ENCODE peak calls at places on chromosomes 12 and 14, in six cellular contexts. One of them, this sample, is unnamed.

GRCh38 chr12:120718055-120718454 is 7.6 kb upstream of the ACADS start:
- DNase-seq in HepG2: no peak
- DNase-seq in SK-N-SH: no peak
- DNase-seq in H1: no peak
- DNase-seq in K562: no peak
- DNase-seq in GM12892: no peak
- DNase-seq in this sample: no peak

GRCh38 chr12:7647071-7647470 is 18.6 kb downstream of the APOBEC1 start:
- DNase-seq in HepG2: no peak
- DNase-seq in SK-N-SH: no peak
- DNase-seq in H1: no peak
- DNase-seq in K562: no peak
- DNase-seq in GM12892: no peak
- DNase-seq in this sample: no peak

GRCh38 chr12:67193705-67194104 is 75.5 kb upstream of the CAND1 start:
- DNase-seq in HepG2: peak
- DNase-seq in SK-N-SH: no peak
- DNase-seq in H1: no peak
- DNase-seq in K562: peak
- DNase-seq in GM12892: no peak
- DNase-seq in this sample: no peak

GRCh38 chr14:75877292-75877691 is 104.5 kb downstream of the TGFB3 start:
- DNase-seq in HepG2: no peak
- DNase-seq in SK-N-SH: no peak
- DNase-seq in H1: no peak
- DNase-seq in K562: no peak
- DNase-seq in GM12892: no peak
- DNase-seq in this sample: no peak

GRCh38 chr12:118498171-118498570 is 121.8 kb downstream of the SUDS3 start:
- DNase-seq in HepG2: no peak
- DNase-seq in SK-N-SH: no peak
- DNase-seq in H1: no peak
- DNase-seq in K562: no peak
- DNase-seq in GM12892: no peak
- DNase-seq in this sample: no peak

GRCh38 chr12:123741937-123742572 is 20.0 kb upstream of the DNAH10 start:
- DNase-seq in HepG2: no peak
- DNase-seq in SK-N-SH: no peak
- DNase-seq in H1: no peak
- DNase-seq in K562: no peak
- DNase-seq in GM12892: no peak
- DNase-seq in this sample: no peak

GRCh38 chr12:47881826-47882427 is 22.9 kb downstream of the VDR start:
- DNase-seq in HepG2: no peak
- DNase-seq in SK-N-SH: no peak
- DNase-seq in H1: no peak
- DNase-seq in K562: no peak
- DNase-seq in GM12892: no peak
- DNase-seq in this sample: no peak

GRCh38 chr12:27821259-27821973 is 41.4 kb upstream of the MANSC4 start:
- DNase-seq in HepG2: peak
- DNase-seq in SK-N-SH: peak
- DNase-seq in H1: peak
- DNase-seq in K562: peak
- DNase-seq in GM12892: no peak
- DNase-seq in this sample: no peak

GRCh38 chr14:93107383-93107782 is 8.3 kb downstream of the ITPK1 start:
- DNase-seq in HepG2: no peak
- DNase-seq in SK-N-SH: no peak
- DNase-seq in H1: no peak
- DNase-seq in K562: no peak
- DNase-seq in GM12892: no peak
- DNase-seq in this sample: no peak

GRCh38 chr12:46770501-46771183 is 55.2 kb downstream of the SLC38A4 start:
- DNase-seq in HepG2: peak
- DNase-seq in SK-N-SH: no peak
- DNase-seq in H1: no peak
- DNase-seq in K562: no peak
- DNase-seq in GM12892: no peak
- DNase-seq in this sample: no peak

GRCh38 chr14:77738559-77739250 is 22.3 kb downstream of the SNW1 start:
- DNase-seq in HepG2: no peak
- DNase-seq in SK-N-SH: no peak
- DNase-seq in H1: no peak
- DNase-seq in K562: no peak
- DNase-seq in GM12892: no peak
- DNase-seq in this sample: no peak

GRCh38 chr12:124537525-124538193 is 29.8 kb downstream of the NCOR2 start:
- DNase-seq in HepG2: no peak
- DNase-seq in SK-N-SH: peak
- DNase-seq in H1: no peak
- DNase-seq in K562: no peak
- DNase-seq in GM12892: no peak
- DNase-seq in this sample: no peak

GRCh38 chr12:23950775-23951391 is 1.4 kb upstream of the SOX5 start:
- DNase-seq in HepG2: peak
- DNase-seq in SK-N-SH: peak
- DNase-seq in H1: no peak
- DNase-seq in K562: no peak
- DNase-seq in GM12892: no peak
- DNase-seq in this sample: no peak

GRCh38 chr14:81178063-81178462 is 42.7 kb downstream of the GTF2A1 start:
- DNase-seq in HepG2: no peak
- DNase-seq in SK-N-SH: no peak
- DNase-seq in H1: no peak
- DNase-seq in K562: no peak
- DNase-seq in GM12892: no peak
- DNase-seq in this sample: no peak

GRCh38 chr12:27083861-27084271 is 1.5 kb upstream of the C12orf71 start:
- DNase-seq in HepG2: no peak
- DNase-seq in SK-N-SH: no peak
- DNase-seq in H1: no peak
- DNase-seq in K562: no peak
- DNase-seq in GM12892: no peak
- DNase-seq in this sample: no peak

GRCh38 chr12:53676715-53677611 is 1.1 kb upstream of the ATP5MC2 start:
- DNase-seq in HepG2: no peak
- DNase-seq in SK-N-SH: no peak
- DNase-seq in H1: no peak
- DNase-seq in K562: no peak
- DNase-seq in GM12892: no peak
- DNase-seq in this sample: peak

GRCh38 chr12:89497467-89497866 is 27.1 kb downstream of the GALNT4 start:
- DNase-seq in HepG2: no peak
- DNase-seq in SK-N-SH: no peak
- DNase-seq in H1: no peak
- DNase-seq in K562: no peak
- DNase-seq in GM12892: no peak
- DNase-seq in this sample: no peak

GRCh38 chr12:6532927-6533652 is 1.2 kb upstream of the GAPDH start:
- DNase-seq in HepG2: peak
- DNase-seq in SK-N-SH: peak
- DNase-seq in H1: no peak
- DNase-seq in K562: peak
- DNase-seq in GM12892: no peak
- DNase-seq in this sample: no peak

GRCh38 chr14:34872822-34873590 is 2.2 kb downstream of the BAZ1A start:
- DNase-seq in HepG2: peak
- DNase-seq in SK-N-SH: no peak
- DNase-seq in H1: no peak
- DNase-seq in K562: no peak
- DNase-seq in GM12892: peak
- DNase-seq in this sample: peak

GRCh38 chr14:50475460-50475859 is 56.9 kb downstream of the MAP4K5 start:
- DNase-seq in HepG2: peak
- DNase-seq in SK-N-SH: no peak
- DNase-seq in H1: no peak
- DNase-seq in K562: no peak
- DNase-seq in GM12892: no peak
- DNase-seq in this sample: no peak

GRCh38 chr12:12645485-12645884 is 33.8 kb downstream of the CREBL2 start:
- DNase-seq in HepG2: peak
- DNase-seq in SK-N-SH: peak
- DNase-seq in H1: no peak
- DNase-seq in K562: peak
- DNase-seq in GM12892: no peak
- DNase-seq in this sample: no peak

GRCh38 chr12:105835505-105835904 is 303.2 kb downstream of the NUAK1 start:
- DNase-seq in HepG2: no peak
- DNase-seq in SK-N-SH: no peak
- DNase-seq in H1: no peak
- DNase-seq in K562: no peak
- DNase-seq in GM12892: no peak
- DNase-seq in this sample: no peak

GRCh38 chr14:105562713-105563346 is 36.4 kb downstream of the TMEM121 start:
- DNase-seq in HepG2: no peak
- DNase-seq in SK-N-SH: no peak
- DNase-seq in H1: no peak
- DNase-seq in K562: no peak
- DNase-seq in GM12892: no peak
- DNase-seq in this sample: no peak

GRCh38 chr14:59215353-59215752 is 26.9 kb downstream of the DAAM1 start:
- DNase-seq in HepG2: peak
- DNase-seq in SK-N-SH: no peak
- DNase-seq in H1: no peak
- DNase-seq in K562: no peak
- DNase-seq in GM12892: no peak
- DNase-seq in this sample: no peak

GRCh38 chr12:62760779-62761178 is 174.2 kb downstream of the PPM1H start:
- DNase-seq in HepG2: peak
- DNase-seq in SK-N-SH: no peak
- DNase-seq in H1: no peak
- DNase-seq in K562: no peak
- DNase-seq in GM12892: no peak
- DNase-seq in this sample: no peak

GRCh38 chr14:56334458-56334857 is 216.2 kb downstream of the PELI2 start:
- DNase-seq in HepG2: no peak
- DNase-seq in SK-N-SH: no peak
- DNase-seq in H1: no peak
- DNase-seq in K562: no peak
- DNase-seq in GM12892: no peak
- DNase-seq in this sample: no peak

GRCh38 chr14:102317564-102318248 is 1.8 kb upstream of the ZNF839 start:
- DNase-seq in HepG2: peak
- DNase-seq in SK-N-SH: no peak
- DNase-seq in H1: no peak
- DNase-seq in K562: no peak
- DNase-seq in GM12892: no peak
- DNase-seq in this sample: no peak
- TF ChIP-seq TAF1 in HepG2: peak
- TF ChIP-seq TAF1 in SK-N-SH: no peak
- TF ChIP-seq TAF1 in H1: peak
- TF ChIP-seq TAF1 in K562: no peak
- TF ChIP-seq TAF1 in GM12892: no peak
- TF ChIP-seq TAF1 in this sample: peak

DNA sequence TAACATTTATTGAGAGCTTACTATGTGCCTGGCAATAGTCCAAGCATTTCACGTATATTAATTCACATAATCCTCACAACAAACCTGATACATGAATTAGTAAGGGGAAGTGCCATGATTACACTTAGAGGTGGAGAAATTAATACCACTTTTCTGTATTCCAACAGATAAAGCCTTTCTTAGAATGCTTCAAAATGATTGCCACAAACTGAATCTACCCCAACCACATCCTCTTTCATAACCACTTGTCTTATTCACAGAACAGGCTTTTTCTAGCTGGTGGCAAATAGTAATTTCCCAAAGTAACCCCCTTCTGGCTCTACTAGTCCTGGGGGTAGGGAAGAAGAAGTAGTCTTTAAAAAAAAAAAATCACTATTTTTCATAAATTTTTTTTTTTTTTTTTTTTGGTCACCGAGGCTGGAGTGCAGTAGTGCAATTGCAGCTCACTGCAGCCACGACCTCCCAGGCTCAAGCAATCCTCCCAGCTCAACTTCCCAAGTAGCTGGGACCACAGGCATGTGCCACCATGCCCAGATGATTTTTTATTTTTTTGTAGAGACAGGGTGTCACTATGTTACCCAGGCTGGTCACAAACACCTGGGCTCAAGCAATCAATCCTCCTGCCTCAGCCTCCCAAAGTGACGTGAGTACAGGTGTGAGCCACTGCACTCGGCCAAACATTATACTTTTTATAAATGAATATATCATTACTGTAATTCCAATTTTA is 59.0 kb upstream of the ARID2 start:
- DNase-seq in HepG2: no peak
- DNase-seq in SK-N-SH: no peak
- DNase-seq in H1: no peak
- DNase-seq in K562: no peak
- DNase-seq in GM12892: no peak
- DNase-seq in this sample: no peak
- TF ChIP-seq TAF1 in HepG2: no peak
- TF ChIP-seq TAF1 in SK-N-SH: no peak
- TF ChIP-seq TAF1 in H1: no peak
- TF ChIP-seq TAF1 in K562: no peak
- TF ChIP-seq TAF1 in GM12892: no peak
- TF ChIP-seq TAF1 in this sample: no peak

DNA sequence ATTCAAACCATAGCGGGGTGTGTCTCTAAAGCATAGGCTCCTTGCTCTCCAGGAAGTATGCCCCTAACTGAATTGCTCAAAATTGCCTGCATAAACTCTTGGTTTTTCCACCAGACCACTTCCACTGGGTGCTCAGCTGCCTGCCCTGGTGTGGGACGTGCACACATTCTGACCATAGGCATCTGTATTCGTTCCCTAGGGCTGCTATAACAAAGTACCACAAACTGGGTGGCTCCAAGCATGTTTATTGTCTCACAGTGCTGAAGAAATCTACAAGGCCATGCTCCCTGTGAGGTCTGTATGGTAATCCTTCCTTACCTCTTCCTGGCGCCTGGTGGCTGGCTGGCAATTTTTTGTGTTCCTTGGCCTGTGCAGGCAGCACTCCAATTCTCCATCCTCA is 16.4 kb upstream of the GALNT6 start:
- DNase-seq in HepG2: no peak
- DNase-seq in SK-N-SH: no peak
- DNase-seq in H1: no peak
- DNase-seq in K562: no peak
- DNase-seq in GM12892: no peak
- DNase-seq in this sample: no peak
- TF ChIP-seq TAF1 in HepG2: no peak
- TF ChIP-seq TAF1 in SK-N-SH: no peak
- TF ChIP-seq TAF1 in H1: no peak
- TF ChIP-seq TAF1 in K562: no peak
- TF ChIP-seq TAF1 in GM12892: no peak
- TF ChIP-seq TAF1 in this sample: no peak

DNA sequence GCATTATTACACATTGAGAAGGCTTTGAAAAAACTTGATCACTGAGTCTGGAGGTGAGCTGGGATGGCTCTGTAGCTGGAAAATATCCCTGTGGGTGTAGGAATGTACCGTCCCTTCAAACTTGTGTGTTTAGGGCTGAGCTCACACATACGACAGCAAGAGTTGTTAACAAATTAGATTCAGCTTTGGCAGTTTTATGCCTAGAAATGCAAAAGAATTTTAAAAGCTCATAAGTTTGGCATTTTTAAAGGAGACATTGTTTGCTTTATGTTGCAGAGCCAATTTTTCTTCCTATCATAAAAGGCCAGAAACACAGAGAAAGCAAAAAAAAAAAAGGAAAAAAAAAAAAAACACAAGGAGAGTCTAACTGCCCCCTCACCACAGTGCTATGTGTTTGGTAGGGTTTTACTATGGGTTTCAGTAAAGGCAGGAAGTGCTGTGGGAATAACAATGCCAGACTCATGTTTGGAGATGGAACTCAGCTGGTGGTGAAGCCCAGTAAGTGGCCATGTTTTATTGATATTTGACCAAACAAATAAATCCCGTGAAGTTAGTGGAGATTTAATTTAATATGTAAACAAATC is 78.4 kb downstream of the DAD1 start:
- DNase-seq in HepG2: no peak
- DNase-seq in SK-N-SH: no peak
- DNase-seq in H1: no peak
- DNase-seq in K562: no peak
- DNase-seq in GM12892: no peak
- DNase-seq in this sample: no peak
- TF ChIP-seq TAF1 in HepG2: no peak
- TF ChIP-seq TAF1 in SK-N-SH: no peak
- TF ChIP-seq TAF1 in H1: no peak
- TF ChIP-seq TAF1 in K562: no peak
- TF ChIP-seq TAF1 in GM12892: no peak
- TF ChIP-seq TAF1 in this sample: no peak

This sample was measured in GM12891.